ENCODE peak calls at places on chromosomes 4 and X, in eight cellular contexts. D is H9; L is CD8-positive, alpha-beta T cell; S is tibial artery; G is cardiac muscle cell; Z is A549; W is psoas muscle; U is lower lobe of right lung. P is an unnamed sample.

GRCh38 chrX:41441934-41442823 is 5.0 kb upstream of the NYX start:
- DNase-seq in D (peak; percentile 86), L (peak; percentile 73), S (peak; percentile 92), G (peak; percentile 91), Z (peak; percentile 94), W (peak; percentile 95), U (peak; percentile 91), P (peak; percentile 93)

GRCh38 chrX:2645563-2645962 is 45.5 kb upstream of the CD99 start:
- DNase-seq in D (no peak), L (no peak), S (no peak), G (no peak), Z (no peak), W (no peak), U (no peak), P (no peak)

GRCh38 chrX:48834383-48834709 is 1.1 kb downstream of the PCSK1N start:
- DNase-seq in D (no peak), L (no peak), S (no peak), G (no peak), Z (peak; percentile 15), W (no peak), U (no peak), P (no peak)

GRCh38 chrX:68186552-68187262 is 246.6 kb downstream of the OPHN1 start:
- DNase-seq in D (no peak), L (no peak), S (no peak), G (no peak), Z (peak; percentile 72), W (no peak), U (no peak), P (no peak)

GRCh38 chrX:118286066-118286758 is 59.7 kb upstream of the WDR44 start:
- DNase-seq in D (no peak), L (no peak), S (no peak), G (peak; percentile 47), Z (peak; percentile 31), W (no peak), U (no peak), P (no peak)

GRCh38 chrX:154734101-154734781 is 16.6 kb downstream of the GAB3 start:
- DNase-seq in D (no peak), L (no peak), S (peak; percentile 72), G (peak; percentile 84), Z (peak; percentile 19), W (no peak), U (peak; percentile 59), P (no peak)

GRCh38 chr4:184288451-184289178 is 70.9 kb upstream of the ENPP6 start:
- DNase-seq in D (no peak), L (no peak), S (no peak), G (no peak), Z (no peak), W (no peak), U (no peak), P (no peak)

GRCh38 chr4:89486042-89486441 is 178.4 kb upstream of the GPRIN3 start:
- DNase-seq in D (no peak), L (no peak), S (no peak), G (peak; percentile 70), Z (peak; percentile 22), W (no peak), U (no peak), P (no peak)

GRCh38 chr4:71027611-71028010 is 34.2 kb downstream of the DCK start:
- DNase-seq in D (no peak), L (no peak), S (no peak), G (no peak), Z (no peak), W (no peak), U (no peak), P (no peak)

GRCh38 chrX:40167240-40168182 is 69.8 kb upstream of the BCOR start:
- DNase-seq in D (peak; percentile 84), L (no peak), S (peak; percentile 78), G (no peak), Z (no peak), W (peak; percentile 72), U (no peak), P (peak; percentile 53)

GRCh38 chr4:148030486-148030885 is 298.6 kb downstream of the ARHGAP10 start:
- DNase-seq in D (no peak), L (no peak), S (no peak), G (peak; percentile 83), Z (no peak), W (no peak), U (no peak), P (no peak)

GRCh38 chrX:139204903-139205667 is 325.5 kb upstream of the F9 start:
- DNase-seq in D (peak; percentile 73), L (no peak), S (no peak), G (no peak), Z (peak; percentile 14), W (peak; percentile 84), U (peak; percentile 46), P (peak; percentile 41)

GRCh38 chr4:109072595-109072994 is 229.9 kb downstream of the COL25A1 start:
- DNase-seq in D (no peak), L (no peak), S (no peak), G (peak; percentile 89), Z (no peak), W (no peak), U (no peak), P (no peak)

GRCh38 chr4:170242471-170242870 is 152.7 kb upstream of the AADAT start:
- DNase-seq in D (no peak), L (no peak), S (no peak), G (no peak), Z (no peak), W (no peak), U (no peak), P (no peak)

GRCh38 chr4:8289956-8290700 is 20.6 kb downstream of the HTRA3 start:
- DNase-seq in D (no peak), L (no peak), S (peak; percentile 54), G (no peak), Z (no peak), W (peak; percentile 37), U (peak; percentile 17), P (peak; percentile 32)

GRCh38 chr4:108611360-108611759 is 9.0 kb upstream of the RPL34 start:
- DNase-seq in D (no peak), L (no peak), S (no peak), G (peak; percentile 55), Z (no peak), W (no peak), U (no peak), P (no peak)

DNA sequence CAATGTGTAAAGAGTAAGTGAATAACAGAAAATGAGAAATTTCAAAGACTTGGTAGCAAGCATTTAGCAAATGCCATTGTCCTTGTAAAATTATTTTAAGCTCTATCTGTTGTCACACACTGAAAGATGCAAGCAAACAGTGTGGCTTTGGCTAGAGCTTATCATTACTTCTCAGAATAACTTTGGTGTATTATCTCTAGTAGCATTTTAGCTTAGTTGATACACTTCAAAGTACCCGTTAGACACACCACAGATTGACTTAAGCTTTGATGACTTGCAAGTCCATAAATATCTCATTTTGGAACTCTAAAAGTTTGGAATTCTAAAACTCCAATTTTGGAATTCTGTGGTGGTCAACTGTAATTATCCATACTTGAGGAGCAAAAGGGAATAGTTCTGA is 98.6 kb downstream of the PDLIM5 start:
- DNase-seq in D (no peak), L (no peak), S (no peak), G (no peak), Z (no peak), W (no peak), U (no peak), P (no peak)
- H3K4me1 ChIP-seq in D (no peaks in the 10 kb centered on the region), L (no peaks in the 10 kb centered on the region), S (peaks cover 17% of the 10 kb centered on the region), G (peaks cover 60% of the 10 kb centered on the region), Z (peaks cover 42% of the 10 kb centered on the region), W (peaks cover 33% of the 10 kb centered on the region), U (peaks cover 17% of the 10 kb centered on the region), P (no peaks in the 10 kb centered on the region)

GRCh38 chr4:3193531-3194203 is 55.3 kb upstream of the MSANTD1 start:
- DNase-seq in D (no peak), L (no peak), S (no peak), G (peak; percentile 14), Z (no peak), W (no peak), U (no peak), P (no peak)

GRCh38 chr4:3199661-3200422 is 49.1 kb upstream of the MSANTD1 start:
- DNase-seq in D (no peak), L (no peak), S (peak; percentile 59), G (peak; percentile 16), Z (no peak), W (peak; percentile 80), U (no peak), P (no peak)

GRCh38 chr4:3198906-3199305 is 50.1 kb upstream of the MSANTD1 start:
- DNase-seq in D (no peak), L (no peak), S (peak; percentile 56), G (no peak), Z (no peak), W (no peak), U (no peak), P (no peak)

GRCh38 chr4:3197366-3198105 is 51.4 kb upstream of the MSANTD1 start:
- DNase-seq in D (no peak), L (no peak), S (no peak), G (no peak), Z (no peak), W (no peak), U (no peak), P (no peak)

DNA sequence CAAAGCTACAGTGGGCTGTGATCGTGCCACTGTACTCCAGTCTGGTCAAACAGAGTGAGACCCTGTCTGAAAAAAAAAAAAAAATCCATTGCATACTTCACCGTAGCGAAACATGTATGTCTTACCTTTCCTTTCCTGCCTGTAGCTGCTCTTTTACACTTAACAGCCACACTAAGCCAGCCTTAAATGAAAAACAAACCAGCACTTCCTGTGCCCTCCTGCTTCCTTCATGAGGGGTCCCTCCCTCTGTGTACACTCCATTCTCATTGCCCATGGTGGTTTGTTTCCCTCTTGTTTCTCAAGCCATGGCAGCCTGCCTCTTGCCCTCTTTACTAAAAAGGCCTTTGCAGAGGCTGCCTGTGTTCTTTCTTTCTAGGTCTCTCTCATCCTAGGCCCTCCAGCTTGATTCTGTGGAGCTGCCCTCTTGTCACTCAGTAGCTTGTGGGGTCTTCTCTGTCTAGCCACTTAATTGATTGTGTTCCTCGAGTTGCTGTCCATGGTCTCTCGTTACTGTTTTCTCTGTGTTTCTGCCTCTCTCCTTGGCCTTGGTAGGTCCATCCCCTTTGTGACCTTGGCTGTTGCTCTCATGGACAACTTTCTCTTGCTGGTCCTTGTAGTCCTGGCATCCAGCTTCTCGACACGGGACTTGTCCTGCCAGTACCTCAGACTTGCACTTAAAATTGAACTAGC is 52.1 kb upstream of the MSANTD1 start:
- DNase-seq in D (no peak), L (no peak), S (no peak), G (no peak), Z (no peak), W (no peak), U (no peak), P (no peak)
- H3K4me1 ChIP-seq in D (no peaks in the 10 kb centered on the region), L (peaks cover 67% of the 10 kb centered on the region), S (no peaks in the 10 kb centered on the region), G (peaks cover 4% of the 10 kb centered on the region), Z (no peaks in the 10 kb centered on the region), W (peaks cover 25% of the 10 kb centered on the region), U (peaks cover 9% of the 10 kb centered on the region), P (no peaks in the 10 kb centered on the region)

DNA sequence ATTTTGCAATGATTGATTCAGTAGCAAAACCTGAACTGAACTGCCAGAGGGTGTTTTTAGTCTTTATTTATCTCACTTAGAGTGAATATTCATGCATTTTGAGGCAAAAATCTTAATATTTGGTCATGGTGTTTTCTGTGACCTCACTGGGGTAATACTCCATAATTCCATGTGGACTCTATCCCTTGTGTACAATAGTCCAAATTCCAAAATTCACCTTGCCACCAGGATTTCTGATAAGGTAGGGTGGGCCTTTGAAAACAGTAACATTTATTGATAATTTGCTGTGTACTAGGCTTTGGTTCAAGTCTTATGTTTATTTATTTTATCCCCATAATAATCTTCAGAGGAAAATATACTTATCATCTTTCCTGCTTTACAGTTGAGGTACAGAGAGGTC is 68.4 kb upstream of the PDE5A start:
- DNase-seq in D (no peak), L (no peak), S (no peak), G (no peak), Z (no peak), W (no peak), U (no peak), P (no peak)
- H3K4me1 ChIP-seq in D (no peaks in the 10 kb centered on the region), L (no peaks in the 10 kb centered on the region), S (no peaks in the 10 kb centered on the region), G (no peaks in the 10 kb centered on the region), Z (no peaks in the 10 kb centered on the region), W (no peaks in the 10 kb centered on the region), U (no peaks in the 10 kb centered on the region), P (no peaks in the 10 kb centered on the region)

GRCh38 chrX:12954981-12955380 is 19.9 kb upstream of the TMSB4X start:
- DNase-seq in D (no peak), L (no peak), S (no peak), G (no peak), Z (no peak), W (no peak), U (no peak), P (no peak)
- H3K4me1 ChIP-seq in D (peaks cover 2% of the 10 kb centered on the region), L (peaks cover 74% of the 10 kb centered on the region), S (no peaks in the 10 kb centered on the region), G (no peaks in the 10 kb centered on the region), Z (peaks cover 30% of the 10 kb centered on the region), W (no peaks in the 10 kb centered on the region), U (peaks cover 17% of the 10 kb centered on the region), P (no peaks in the 10 kb centered on the region)

P was measured in right lobe of liver.